ENCODE peak calls at places on chromosomes 16 and 17, in nine cellular contexts. One of them, this sample, is unnamed.

GRCh38 chr17:28178800-28179199 is 136.3 kb downstream of the NLK start:
- DNase-seq in lower leg skin: no peak
- DNase-seq in H54: no peak
- DNase-seq in adrenal gland: no peak
- DNase-seq in stomach: no peak
- DNase-seq in esophagus squamous epithelium: no peak
- DNase-seq in thyroid gland: no peak
- DNase-seq in body of pancreas: no peak
- DNase-seq in tibial nerve: no peak
- DNase-seq in this sample: no peak

GRCh38 chr17:37134050-37134449 is 185.3 kb downstream of the AATF start:
- DNase-seq in lower leg skin: no peak
- DNase-seq in stomach: no peak
- DNase-seq in adrenal gland: no peak
- DNase-seq in esophagus squamous epithelium: no peak
- DNase-seq in body of pancreas: no peak
- DNase-seq in tibial nerve: no peak
- DNase-seq in H54: no peak
- DNase-seq in thyroid gland: no peak
- DNase-seq in this sample: no peak

GRCh38 chr17:83185023-83186002 is 105.9 kb downstream of the METRNL start:
- DNase-seq in thyroid gland: no peak
- DNase-seq in body of pancreas: peak
- DNase-seq in H54: no peak
- DNase-seq in esophagus squamous epithelium: no peak
- DNase-seq in tibial nerve: peak
- DNase-seq in adrenal gland: no peak
- DNase-seq in stomach: no peak
- DNase-seq in lower leg skin: peak
- DNase-seq in this sample: no peak

GRCh38 chr17:82383411-82383810 is 11.8 kb downstream of the UTS2R start:
- DNase-seq in tibial nerve: no peak
- DNase-seq in stomach: no peak
- DNase-seq in lower leg skin: no peak
- DNase-seq in thyroid gland: no peak
- DNase-seq in body of pancreas: no peak
- DNase-seq in esophagus squamous epithelium: no peak
- DNase-seq in adrenal gland: no peak
- DNase-seq in H54: no peak
- DNase-seq in this sample: no peak

GRCh38 chr17:82978354-82978753 is 101.1 kb upstream of the METRNL start:
- DNase-seq in H54: no peak
- DNase-seq in stomach: no peak
- DNase-seq in esophagus squamous epithelium: no peak
- DNase-seq in lower leg skin: no peak
- DNase-seq in adrenal gland: no peak
- DNase-seq in body of pancreas: no peak
- DNase-seq in tibial nerve: no peak
- DNase-seq in thyroid gland: no peak
- DNase-seq in this sample: no peak

GRCh38 chr16:10971560-10971961 is 27.2 kb downstream of the CLEC16A start:
- DNase-seq in adrenal gland: peak
- DNase-seq in esophagus squamous epithelium: no peak
- DNase-seq in stomach: no peak
- DNase-seq in tibial nerve: peak
- DNase-seq in lower leg skin: no peak
- DNase-seq in thyroid gland: peak
- DNase-seq in body of pancreas: no peak
- DNase-seq in H54: no peak
- DNase-seq in this sample: peak

GRCh38 chr16:88893127-88893968 is 26.9 kb upstream of the PABPN1L start:
- DNase-seq in body of pancreas: no peak
- DNase-seq in H54: no peak
- DNase-seq in thyroid gland: no peak
- DNase-seq in adrenal gland: no peak
- DNase-seq in tibial nerve: no peak
- DNase-seq in stomach: no peak
- DNase-seq in esophagus squamous epithelium: no peak
- DNase-seq in lower leg skin: no peak
- DNase-seq in this sample: no peak

GRCh38 chr17:76053230-76054111 is 18.8 kb downstream of the SRP68 start:
- DNase-seq in thyroid gland: peak
- DNase-seq in stomach: no peak
- DNase-seq in tibial nerve: no peak
- DNase-seq in adrenal gland: no peak
- DNase-seq in esophagus squamous epithelium: no peak
- DNase-seq in H54: no peak
- DNase-seq in body of pancreas: no peak
- DNase-seq in lower leg skin: no peak
- DNase-seq in this sample: no peak

GRCh38 chr17:4386406-4386805 is 19.9 kb upstream of the UBE2G1 start:
- DNase-seq in esophagus squamous epithelium: no peak
- DNase-seq in H54: no peak
- DNase-seq in adrenal gland: no peak
- DNase-seq in body of pancreas: no peak
- DNase-seq in thyroid gland: no peak
- DNase-seq in stomach: no peak
- DNase-seq in lower leg skin: no peak
- DNase-seq in tibial nerve: no peak
- DNase-seq in this sample: no peak

GRCh38 chr17:77498056-77498785 is 357.5 kb downstream of the SEC14L1 start:
- DNase-seq in tibial nerve: peak
- DNase-seq in stomach: no peak
- DNase-seq in lower leg skin: peak
- DNase-seq in adrenal gland: no peak
- DNase-seq in thyroid gland: no peak
- DNase-seq in esophagus squamous epithelium: no peak
- DNase-seq in H54: no peak
- DNase-seq in body of pancreas: no peak
- DNase-seq in this sample: no peak

GRCh38 chr17:142102-142661 is 4.8 kb downstream of the SCGB1C2 start:
- DNase-seq in adrenal gland: peak
- DNase-seq in lower leg skin: peak
- DNase-seq in H54: peak
- DNase-seq in stomach: peak
- DNase-seq in esophagus squamous epithelium: no peak
- DNase-seq in body of pancreas: peak
- DNase-seq in thyroid gland: no peak
- DNase-seq in tibial nerve: no peak
- DNase-seq in this sample: peak

GRCh38 chr17:63442549-63443035 is 3.5 kb downstream of the CYB561 start:
- DNase-seq in adrenal gland: no peak
- DNase-seq in lower leg skin: no peak
- DNase-seq in tibial nerve: no peak
- DNase-seq in H54: no peak
- DNase-seq in stomach: no peak
- DNase-seq in body of pancreas: no peak
- DNase-seq in thyroid gland: peak
- DNase-seq in esophagus squamous epithelium: no peak
- DNase-seq in this sample: no peak

DNA sequence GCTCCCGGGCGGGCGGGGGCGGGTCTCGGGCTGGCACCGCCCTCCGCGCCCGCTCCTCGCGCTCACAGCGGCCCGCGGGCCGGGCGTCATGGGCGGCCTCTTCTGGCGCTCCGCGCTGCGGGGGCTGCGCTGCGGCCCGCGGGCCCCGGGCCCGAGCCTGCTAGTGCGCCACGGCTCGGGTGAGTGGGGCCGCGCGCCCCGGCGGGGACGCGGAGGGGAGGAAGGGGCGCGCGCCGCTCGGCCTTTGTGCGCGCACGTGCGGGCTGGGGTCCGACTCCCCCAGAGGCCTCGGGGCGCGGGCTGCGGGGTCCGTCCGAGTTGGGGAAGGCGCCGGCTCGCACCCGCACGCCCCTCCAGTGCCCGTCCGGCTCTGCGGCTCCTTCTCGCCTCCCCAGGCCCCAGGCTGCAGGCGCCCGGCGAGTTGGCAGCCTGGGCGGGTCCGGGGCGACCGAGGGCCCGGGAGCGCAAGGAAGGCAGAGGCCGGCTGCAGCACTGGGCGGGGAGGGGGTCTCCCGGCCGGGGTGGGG is at the start of gene NME4:
- DNase-seq in body of pancreas: no peak
- DNase-seq in H54: peak
- DNase-seq in thyroid gland: peak
- DNase-seq in esophagus squamous epithelium: no peak
- DNase-seq in adrenal gland: peak
- DNase-seq in stomach: no peak
- DNase-seq in lower leg skin: no peak
- DNase-seq in tibial nerve: no peak
- DNase-seq in this sample: peak
- TF ChIP-seq POLR2A in body of pancreas: no peak
- TF ChIP-seq POLR2A in H54: peak
- TF ChIP-seq POLR2A in thyroid gland: no peak
- TF ChIP-seq POLR2A in esophagus squamous epithelium: no peak
- TF ChIP-seq POLR2A in adrenal gland: peak
- TF ChIP-seq POLR2A in stomach: no peak
- TF ChIP-seq POLR2A in lower leg skin: no peak
- TF ChIP-seq POLR2A in tibial nerve: no peak
- TF ChIP-seq POLR2A in this sample: no peak

GRCh38 chr17:41691031-41691777 is 2.5 kb downstream of the EIF1 start:
- DNase-seq in thyroid gland: no peak
- DNase-seq in stomach: no peak
- DNase-seq in esophagus squamous epithelium: no peak
- DNase-seq in body of pancreas: no peak
- DNase-seq in H54: no peak
- DNase-seq in adrenal gland: no peak
- DNase-seq in lower leg skin: no peak
- DNase-seq in tibial nerve: no peak
- DNase-seq in this sample: no peak
- TF ChIP-seq POLR2A in thyroid gland: no peak
- TF ChIP-seq POLR2A in stomach: no peak
- TF ChIP-seq POLR2A in esophagus squamous epithelium: no peak
- TF ChIP-seq POLR2A in body of pancreas: no peak
- TF ChIP-seq POLR2A in H54: no peak
- TF ChIP-seq POLR2A in adrenal gland: no peak
- TF ChIP-seq POLR2A in lower leg skin: no peak
- TF ChIP-seq POLR2A in tibial nerve: no peak
- TF ChIP-seq POLR2A in this sample: no peak

GRCh38 chr17:50161023-50161910 is 4.5 kb upstream of the SGCA start:
- DNase-seq in tibial nerve: peak
- DNase-seq in H54: peak
- DNase-seq in stomach: peak
- DNase-seq in lower leg skin: peak
- DNase-seq in adrenal gland: peak
- DNase-seq in esophagus squamous epithelium: peak
- DNase-seq in body of pancreas: peak
- DNase-seq in thyroid gland: peak
- DNase-seq in this sample: peak
- TF ChIP-seq POLR2A in tibial nerve: peak
- TF ChIP-seq POLR2A in H54: peak
- TF ChIP-seq POLR2A in stomach: no peak
- TF ChIP-seq POLR2A in lower leg skin: no peak
- TF ChIP-seq POLR2A in adrenal gland: no peak
- TF ChIP-seq POLR2A in esophagus squamous epithelium: no peak
- TF ChIP-seq POLR2A in body of pancreas: peak
- TF ChIP-seq POLR2A in thyroid gland: no peak
- TF ChIP-seq POLR2A in this sample: no peak

DNA sequence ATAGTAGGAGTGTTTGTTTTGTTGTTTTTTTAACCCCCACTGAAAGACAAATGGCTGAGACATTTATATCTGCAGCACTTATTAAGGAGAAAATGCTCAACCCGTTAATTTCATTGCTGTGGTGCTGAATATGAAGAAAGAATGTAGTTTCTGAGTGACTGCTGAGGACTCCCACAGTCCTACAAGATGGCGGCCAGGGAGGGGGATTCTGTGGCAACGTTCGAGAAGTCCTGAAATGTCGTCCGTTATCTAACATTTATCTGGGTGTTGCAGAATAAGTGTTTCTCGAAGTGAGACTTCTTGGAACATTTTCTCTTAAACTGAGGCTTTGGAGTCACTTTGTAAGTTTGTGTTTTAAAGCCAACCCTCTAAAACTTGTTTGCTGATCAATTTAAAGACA is 530.4 kb downstream of the XYLT1 start:
- DNase-seq in body of pancreas: no peak
- DNase-seq in adrenal gland: no peak
- DNase-seq in tibial nerve: no peak
- DNase-seq in H54: no peak
- DNase-seq in thyroid gland: no peak
- DNase-seq in lower leg skin: no peak
- DNase-seq in stomach: no peak
- DNase-seq in esophagus squamous epithelium: no peak
- DNase-seq in this sample: no peak
- TF ChIP-seq POLR2A in body of pancreas: no peak
- TF ChIP-seq POLR2A in adrenal gland: no peak
- TF ChIP-seq POLR2A in tibial nerve: no peak
- TF ChIP-seq POLR2A in H54: no peak
- TF ChIP-seq POLR2A in thyroid gland: no peak
- TF ChIP-seq POLR2A in lower leg skin: no peak
- TF ChIP-seq POLR2A in stomach: no peak
- TF ChIP-seq POLR2A in esophagus squamous epithelium: no peak
- TF ChIP-seq POLR2A in this sample: no peak

GRCh38 chr16:30948956-30949654 is at the start of gene ORAI3:
- DNase-seq in body of pancreas: peak
- DNase-seq in tibial nerve: peak
- DNase-seq in lower leg skin: peak
- DNase-seq in thyroid gland: peak
- DNase-seq in esophagus squamous epithelium: peak
- DNase-seq in adrenal gland: peak
- DNase-seq in H54: peak
- DNase-seq in stomach: peak
- DNase-seq in this sample: peak

GRCh38 chr16:30951785-30952184 is 2.9 kb downstream of the ORAI3 start:
- DNase-seq in H54: no peak
- DNase-seq in stomach: peak
- DNase-seq in adrenal gland: peak
- DNase-seq in tibial nerve: peak
- DNase-seq in thyroid gland: peak
- DNase-seq in lower leg skin: peak
- DNase-seq in body of pancreas: peak
- DNase-seq in esophagus squamous epithelium: no peak
- DNase-seq in this sample: no peak

GRCh38 chr16:30951193-30951592 is 2.3 kb downstream of the ORAI3 start:
- DNase-seq in stomach: no peak
- DNase-seq in lower leg skin: no peak
- DNase-seq in thyroid gland: no peak
- DNase-seq in body of pancreas: no peak
- DNase-seq in tibial nerve: no peak
- DNase-seq in adrenal gland: no peak
- DNase-seq in H54: no peak
- DNase-seq in esophagus squamous epithelium: no peak
- DNase-seq in this sample: no peak

GRCh38 chr16:30949655-30950515 is 1.0 kb downstream of the ORAI3 start:
- DNase-seq in lower leg skin: peak
- DNase-seq in esophagus squamous epithelium: peak
- DNase-seq in H54: peak
- DNase-seq in adrenal gland: peak
- DNase-seq in stomach: peak
- DNase-seq in tibial nerve: peak
- DNase-seq in thyroid gland: peak
- DNase-seq in body of pancreas: peak
- DNase-seq in this sample: peak

GRCh38 chr16:30950516-30951073 is 1.7 kb downstream of the ORAI3 start:
- DNase-seq in H54: no peak
- DNase-seq in stomach: no peak
- DNase-seq in adrenal gland: no peak
- DNase-seq in tibial nerve: no peak
- DNase-seq in thyroid gland: no peak
- DNase-seq in lower leg skin: no peak
- DNase-seq in body of pancreas: no peak
- DNase-seq in esophagus squamous epithelium: no peak
- DNase-seq in this sample: no peak
- TF ChIP-seq POLR2A in H54: no peak
- TF ChIP-seq POLR2A in stomach: no peak
- TF ChIP-seq POLR2A in adrenal gland: no peak
- TF ChIP-seq POLR2A in tibial nerve: no peak
- TF ChIP-seq POLR2A in thyroid gland: no peak
- TF ChIP-seq POLR2A in lower leg skin: no peak
- TF ChIP-seq POLR2A in body of pancreas: no peak
- TF ChIP-seq POLR2A in esophagus squamous epithelium: no peak
- TF ChIP-seq POLR2A in this sample: no peak

This sample was measured in Peyer's patch.